ENCODE peak calls at places on chromosomes 4 and X, in ten cellular contexts. U is osteocyte, S is ovary, D is fibroblast of mammary gland, P is GM12865, R is ascending aorta, H is A549, A is brain microvascular endothelial cell, V is mesothelial cell of epicardium, O is AG04449. B is an unnamed sample.

GRCh38 chr4:42363614-42364013 is 33.7 kb upstream of the SHISA3 start:
- DNase-seq in U (no peak), S (no peak), D (no peak), P (no peak), R (no peak), H (no peak), A (no peak), V (no peak), O (no peak), B (no peak)

GRCh38 chrX:104370089-104370488 is 115.4 kb upstream of the ESX1 start:
- DNase-seq in U (no peak), S (no peak), D (peak; percentile 18), P (no peak), R (no peak), H (peak; percentile 5), A (no peak), V (no peak), O (no peak), B (no peak)

GRCh38 chrX:17046478-17047097 is 100.1 kb downstream of the REPS2 start:
- DNase-seq in U (no peak), S (peak; percentile 57), D (peak; percentile 80), P (peak; percentile 60), R (no peak), H (peak; percentile 29), A (peak; percentile 76), V (peak; percentile 64), O (no peak), B (peak; percentile 39)

GRCh38 chr4:39237179-39237578 is 54.9 kb downstream of the WDR19 start:
- DNase-seq in U (no peak), S (no peak), D (no peak), P (no peak), R (no peak), H (no peak), A (no peak), V (no peak), O (no peak), B (no peak)

GRCh38 chr4:2534904-2535385 is 1.5 kb upstream of the FAM193A start:
- DNase-seq in U (no peak), S (no peak), D (no peak), P (peak; percentile 7), R (no peak), H (no peak), A (no peak), V (no peak), O (no peak), B (no peak)

GRCh38 chr4:139828966-139829662 is 163.5 kb downstream of the MGST2 start:
- DNase-seq in U (no peak), S (no peak), D (no peak), P (no peak), R (no peak), H (no peak), A (no peak), V (no peak), O (no peak), B (no peak)

GRCh38 chr4:120921456-120922389 is 803 bp downstream of the PRDM5 start:
- DNase-seq in U (peak; percentile 88), S (peak; percentile 66), D (peak; percentile 75), P (no peak), R (no peak), H (peak; percentile 45), A (peak; percentile 27), V (peak; percentile 70), O (no peak), B (peak; percentile 19)

GRCh38 chr4:100095729-100096595 is 94.3 kb downstream of the DDIT4L start:
- DNase-seq in U (no peak), S (peak; percentile 51), D (peak; percentile 86), P (peak; percentile 74), R (no peak), H (peak; percentile 26), A (peak; percentile 67), V (peak; percentile 38), O (peak; percentile 51), B (peak; percentile 34)

GRCh38 chr4:24742773-24743676 is 52.3 kb upstream of the SOD3 start:
- DNase-seq in U (peak; percentile 23), S (no peak), D (no peak), P (no peak), R (no peak), H (no peak), A (no peak), V (no peak), O (no peak), B (no peak)

GRCh38 chr4:184807261-184807660 is 18.5 kb downstream of the ACSL1 start:
- DNase-seq in U (no peak), S (no peak), D (no peak), P (no peak), R (no peak), H (no peak), A (no peak), V (no peak), O (no peak), B (no peak)

GRCh38 chr4:140238353-140239041 is 84.5 kb upstream of the MAML3 start:
- DNase-seq in U (peak; percentile 85), S (peak; percentile 95), D (peak; percentile 96), P (no peak), R (peak; percentile 78), H (no peak), A (peak; percentile 54), V (peak; percentile 56), O (no peak), B (peak; percentile 88)

GRCh38 chrX:35166023-35166422 is 223.4 kb downstream of the FAM47B start:
- DNase-seq in U (no peak), S (no peak), D (no peak), P (no peak), R (no peak), H (no peak), A (no peak), V (no peak), O (no peak), B (no peak)

DNA sequence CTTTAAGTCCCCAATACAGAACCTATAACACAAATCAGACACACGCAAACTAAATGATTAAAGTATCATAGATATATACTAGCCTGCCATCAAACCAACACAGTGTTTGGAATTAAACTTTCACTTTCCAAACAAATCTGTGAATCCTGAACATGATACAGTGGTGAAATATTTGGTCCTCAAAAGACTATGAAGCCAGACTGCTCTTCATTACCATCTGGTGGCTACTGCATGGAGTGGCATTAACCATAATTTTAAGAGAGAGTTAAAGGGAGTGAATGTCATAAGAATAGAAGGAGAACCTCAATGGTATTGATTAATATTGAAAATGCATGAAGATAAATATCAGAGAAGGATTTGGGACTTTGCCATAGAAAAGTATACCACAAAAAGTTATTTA is 9.2 kb upstream of the GABRA4 start:
- DNase-seq in U (no peak), S (no peak), D (peak; percentile 3), P (no peak), R (no peak), H (no peak), A (peak; percentile 31), V (no peak), O (no peak), B (no peak)
- TF ChIP-seq CTCF in U (peak; percentile 47), S (no peak), D (peak; percentile 20), P (no peak), R (no peak), H (no peak), A (peak; percentile 67), V (no peak), O (peak; percentile 15), B (no peak)

DNA sequence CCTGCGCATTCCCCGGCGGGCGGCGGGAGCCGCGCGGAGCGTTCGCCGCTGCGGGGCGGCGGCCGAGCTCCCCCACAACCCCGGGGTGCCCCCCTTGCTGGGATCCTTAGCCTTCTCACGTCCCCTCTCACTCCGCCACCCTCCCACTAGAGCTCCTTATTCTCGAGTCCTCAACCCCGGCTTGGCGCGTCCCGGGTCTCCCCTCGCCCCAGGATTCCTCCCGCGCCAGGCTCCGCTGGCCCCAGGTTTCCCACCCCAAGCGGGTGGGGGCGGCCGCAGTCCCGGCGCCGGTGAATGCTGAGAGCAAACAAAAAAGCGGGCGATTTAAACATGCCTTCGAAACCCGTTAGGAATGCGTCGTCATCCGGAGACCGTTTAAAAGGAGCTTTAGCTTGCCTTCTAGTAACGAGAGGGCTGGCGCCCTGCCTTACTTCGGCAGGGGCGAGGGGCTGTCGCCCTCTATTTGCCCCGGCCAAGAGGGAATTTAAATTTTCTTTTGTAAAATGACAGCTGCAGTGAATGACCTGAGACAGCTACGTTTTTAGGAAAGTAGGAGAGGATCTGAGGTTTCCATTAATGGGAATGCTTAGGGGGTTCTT is 3.0 kb downstream of the JADE1 start:
- DNase-seq in U (no peak), S (peak; percentile 57), D (peak; percentile 73), P (peak; percentile 76), R (no peak), H (peak; percentile 34), A (peak; percentile 66), V (peak; percentile 71), O (no peak), B (no peak)
- TF ChIP-seq CTCF in U (no peak), S (no peak), D (no peak), P (no peak), R (no peak), H (no peak), A (no peak), V (no peak), O (no peak), B (no peak)

DNA sequence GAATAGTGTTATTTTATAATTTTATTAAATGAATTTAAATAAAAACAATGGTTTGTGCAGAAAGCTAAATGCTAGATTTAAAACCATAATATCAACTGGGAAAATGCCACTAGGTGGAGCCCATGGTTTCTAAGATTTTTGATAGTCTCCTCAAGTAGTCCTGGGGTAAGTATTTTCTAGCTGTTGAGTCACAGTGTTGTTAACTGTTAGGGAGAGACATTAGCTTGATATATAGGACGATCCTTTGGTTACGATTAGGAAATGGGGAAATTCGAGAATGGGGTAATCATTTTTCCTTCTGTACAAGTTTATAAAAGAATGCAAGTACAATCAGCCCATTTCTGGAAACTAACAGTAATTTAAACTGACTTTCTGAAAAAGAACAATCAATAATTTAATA is 378.4 kb downstream of the ANKRD50 start:
- DNase-seq in U (no peak), S (no peak), D (peak; percentile 93), P (peak; percentile 31), R (no peak), H (peak; percentile 10), A (peak; percentile 83), V (no peak), O (peak; percentile 61), B (peak; percentile 58)
- TF ChIP-seq CTCF in U (peak; percentile 73), S (peak; percentile 11), D (peak; percentile 71), P (no peak), R (peak; percentile 43), H (peak; percentile 61), A (peak; percentile 55), V (peak; percentile 59), O (peak; percentile 47), B (peak; percentile 55)

DNA sequence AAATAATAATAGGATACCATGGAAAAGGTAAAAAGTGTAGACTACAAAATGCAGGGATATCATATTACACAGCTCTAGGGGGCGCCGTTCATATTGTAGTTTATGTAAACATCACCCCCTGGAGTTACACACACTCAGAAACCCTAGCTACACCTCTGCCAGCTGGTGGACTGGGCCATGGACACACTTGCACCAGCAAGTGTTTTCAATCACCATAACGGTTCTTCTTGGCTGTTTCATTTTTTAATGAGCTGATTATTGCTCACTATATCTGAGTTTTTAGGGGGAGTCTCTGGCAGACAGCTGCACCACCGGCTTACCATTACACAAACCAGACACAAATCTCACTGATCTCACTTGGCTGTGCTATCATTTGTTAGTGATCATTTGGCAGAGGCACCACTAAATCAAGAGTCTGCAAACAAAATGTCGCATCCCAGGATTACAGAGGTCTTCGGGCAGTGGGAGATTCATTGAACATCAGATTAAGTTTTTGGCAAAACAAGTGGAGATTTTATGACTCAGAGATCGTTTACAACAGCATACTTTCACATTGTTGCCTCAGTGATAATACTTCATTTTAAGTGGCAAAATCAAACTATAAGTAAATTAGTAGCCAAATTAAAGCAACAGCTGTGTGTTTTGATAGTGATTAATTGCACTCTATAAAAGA is 185.7 kb downstream of the UNC5C start:
- DNase-seq in U (no peak), S (peak; percentile 20), D (peak; percentile 14), P (peak; percentile 22), R (no peak), H (no peak), A (peak; percentile 6), V (no peak), O (no peak), B (no peak)
- TF ChIP-seq CTCF in U (peak; percentile 19), S (no peak), D (peak; percentile 11), P (peak; percentile 19), R (no peak), H (no peak), A (no peak), V (no peak), O (no peak), B (no peak)

B was measured in AG09319.